ENCODE peak calls at places on chromosome X, in four cellular contexts. Q is endodermal cell, H is RWPE1, S is foreskin fibroblast. T is an unnamed sample.

GRCh38 chrX:1390621-1391369 is 1.1 kb downstream of the SLC25A6 start:
- DNase-seq in Q (peak), H (no peak), S (no peak), T (no peak)

GRCh38 chrX:72029473-72030411 is 102.0 kb downstream of the RTL5 start:
- DNase-seq in Q (peak), H (peak), S (peak), T (peak)

GRCh38 chrX:65894138-65894537 is 145.7 kb downstream of the VSIG4 start:
- DNase-seq in Q (no peak), H (no peak), S (no peak), T (no peak)

GRCh38 chrX:67574696-67575095 is 30.9 kb downstream of the AR start:
- DNase-seq in Q (no peak), H (no peak), S (no peak), T (no peak)

GRCh38 chrX:18410038-18410437 is 15.4 kb upstream of the CDKL5 start:
- DNase-seq in Q (no peak), H (no peak), S (peak), T (peak)

GRCh38 chrX:145623453-145623852 is 194.2 kb upstream of the SLITRK2 start:
- DNase-seq in Q (no peak), H (no peak), S (no peak), T (no peak)

GRCh38 chrX:48939417-48940228 is 17.8 kb downstream of the OTUD5 start:
- DNase-seq in Q (no peak), H (no peak), S (no peak), T (no peak)

GRCh38 chrX:152637649-152638442 is at the start of gene GABRQ:
- DNase-seq in Q (peak), H (peak), S (peak), T (peak)

GRCh38 chrX:130108647-130109428 is 1.5 kb downstream of the ELF4 start:
- DNase-seq in Q (peak), H (peak), S (peak), T (no peak)

GRCh38 chrX:68994135-68994882 is 165.5 kb downstream of the EFNB1 start:
- DNase-seq in Q (peak), H (no peak), S (no peak), T (no peak)

GRCh38 chrX:22577181-22577580 is 304.5 kb downstream of the CBLL2 start:
- DNase-seq in Q (no peak), H (peak), S (peak), T (peak)

GRCh38 chrX:16659326-16659725 is 9.4 kb downstream of the S100G start:
- DNase-seq in Q (no peak), H (no peak), S (no peak), T (no peak)

GRCh38 chrX:17597836-17598434 is 139.4 kb upstream of the SCML1 start:
- DNase-seq in Q (no peak), H (no peak), S (peak), T (peak)

GRCh38 chrX:34140816-34141215 is 8.7 kb upstream of the FAM47A start:
- DNase-seq in Q (no peak), H (no peak), S (no peak), T (no peak)

GRCh38 chrX:132365490-132365889 is 123.3 kb downstream of the MBNL3 start:
- DNase-seq in Q (no peak), H (no peak), S (no peak), T (no peak)

GRCh38 chrX:3244203-3244743 is 102.2 kb downstream of the MXRA5 start:
- DNase-seq in Q (no peak), H (peak), S (peak), T (peak)

GRCh38 chrX:47430925-47431324 is 52.1 kb downstream of the ZNF41 start:
- DNase-seq in Q (no peak), H (no peak), S (no peak), T (no peak)
- TF ChIP-seq CTCF in Q (no peak), H (no peak), S (no peak), T (no peak)

DNA sequence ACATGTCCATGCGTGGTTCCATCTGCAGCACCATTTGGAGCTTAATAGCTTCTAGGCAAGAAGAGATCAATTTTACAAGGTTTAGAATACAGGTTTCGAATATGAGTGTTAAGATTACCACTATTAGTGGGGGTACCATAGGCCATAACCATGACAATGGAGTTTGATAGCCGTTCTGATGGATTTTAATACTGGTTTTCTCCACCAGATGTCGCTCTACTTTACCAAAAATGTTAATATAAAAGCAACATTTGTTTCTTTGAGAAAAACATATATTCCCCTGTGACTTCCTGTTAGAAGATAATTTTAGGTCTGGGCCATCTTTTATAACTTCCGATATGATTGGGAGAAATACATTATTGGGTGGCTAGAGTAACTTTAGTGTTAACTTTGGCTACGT is 499.7 kb upstream of the POU3F4 start:
- DNase-seq in Q (no peak), H (no peak), S (no peak), T (no peak)
- TF ChIP-seq CTCF in Q (peak), H (peak), S (no peak), T (peak)

DNA sequence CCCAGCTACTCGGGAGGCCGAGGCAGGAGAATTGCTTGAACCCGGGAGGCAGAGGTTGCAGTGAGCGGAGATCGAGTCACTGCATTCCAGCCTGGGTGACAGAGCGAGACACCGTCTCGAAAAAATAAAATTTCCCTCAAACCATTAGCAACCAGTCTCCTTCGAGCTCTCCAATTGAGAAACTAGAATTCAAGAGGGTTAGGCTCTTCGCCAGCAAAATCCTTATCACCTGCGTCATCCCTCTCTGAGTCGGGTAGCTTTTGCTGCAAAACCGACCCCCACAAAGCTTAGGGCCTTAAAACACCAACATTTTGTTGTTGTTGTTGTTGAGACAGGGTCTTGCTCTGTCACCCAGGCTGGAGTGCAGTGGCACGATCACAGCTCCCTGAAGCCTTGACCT is 75.1 kb upstream of the DDX3X start:
- DNase-seq in Q (no peak), H (no peak), S (no peak), T (no peak)
- TF ChIP-seq CTCF in Q (no peak), H (no peak), S (no peak), T (no peak)

DNA sequence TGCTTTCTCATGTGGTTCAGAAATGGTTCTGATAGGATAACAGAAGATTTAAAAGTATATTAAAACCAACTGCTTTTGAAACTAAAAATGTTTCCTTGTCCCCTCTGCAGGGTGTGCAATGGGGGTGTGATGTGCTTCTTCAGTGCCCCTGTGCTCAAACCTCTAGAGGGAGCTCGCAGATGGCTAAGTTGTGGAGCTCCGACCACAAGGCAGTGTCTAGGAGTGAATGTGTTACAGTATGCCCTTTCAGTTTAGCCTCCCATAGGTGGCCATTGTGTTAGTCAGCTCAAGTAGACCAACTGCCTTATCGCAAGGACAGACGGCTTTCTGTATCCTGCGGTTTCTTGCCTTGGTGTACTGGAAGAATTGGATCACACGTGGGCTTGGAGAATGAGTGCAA is 130.5 kb downstream of the TENT5D start:
- DNase-seq in Q (peak), H (no peak), S (no peak), T (no peak)
- TF ChIP-seq CTCF in Q (no peak), H (no peak), S (no peak), T (no peak)

GRCh38 chrX:53621418-53621986 is 65.0 kb downstream of the HUWE1 start:
- DNase-seq in Q (no peak), H (no peak), S (no peak), T (no peak)
- TF ChIP-seq CTCF in Q (no peak), H (no peak), S (no peak), T (no peak)